ENCODE peak calls at places on chromosomes 3 and 15, in nine cellular contexts. G is left ventricle myocardium inferior; D is amniotic stem cell; J is testis; L is RWPE1; K is MM.1S; Z is GM06990; B is GM04504; F is effector CD4-positive, alpha-beta T cell. P is an unnamed sample.
A peak's percentile ranks its signal among the peaks of the same experiment; 100 is the strongest.

GRCh38 chr3:122628567-122628966 is 51.1 kb downstream of the PARP15 start:
- DNase-seq in G (no peak), L (peak; percentile 28), J (no peak), K (no peak), F (no peak), D (no peak), B (no peak), Z (no peak), P (no peak)

GRCh38 chr3:171183042-171183441 is 156.5 kb upstream of the SLC2A2 start:
- DNase-seq in B (no peak), L (no peak), J (peak; percentile 47), F (no peak), Z (no peak), D (no peak), G (no peak), K (no peak), P (no peak)

GRCh38 chr3:173730391-173730790 is 332.8 kb downstream of the NLGN1 start:
- DNase-seq in K (no peak), Z (no peak), G (no peak), L (no peak), J (no peak), F (no peak), B (no peak), D (no peak), P (no peak)

GRCh38 chr3:61821823-61822251 is 260.5 kb downstream of the PTPRG start:
- DNase-seq in B (peak; percentile 90), J (no peak), D (no peak), L (no peak), Z (no peak), K (no peak), F (no peak), G (no peak), P (no peak)

GRCh38 chr3:135503429-135504083 is 462.0 kb upstream of the PPP2R3A start:
- DNase-seq in G (peak; percentile 42), L (peak; percentile 57), Z (peak; percentile 22), B (peak; percentile 44), D (peak; percentile 11), J (peak; percentile 90), F (no peak), K (peak; percentile 78), P (no peak)

GRCh38 chr3:50623840-50624474 is 7.0 kb downstream of the MAPKAPK3 start:
- DNase-seq in Z (peak; percentile 32), F (no peak), G (no peak), K (peak; percentile 7), L (no peak), B (no peak), D (no peak), J (no peak), P (no peak)

GRCh38 chr15:100256985-100257650 is 84.7 kb downstream of the ADAMTS17 start:
- DNase-seq in L (no peak), D (no peak), K (no peak), Z (no peak), F (no peak), J (no peak), B (no peak), G (no peak), P (no peak)

GRCh38 chr3:183826854-183827253 is 1.5 kb upstream of the MAP6D1 start:
- DNase-seq in B (no peak), Z (no peak), L (no peak), G (no peak), F (no peak), J (no peak), D (no peak), K (no peak), P (no peak)

GRCh38 chr15:78034495-78035191 is 42.9 kb downstream of the TBC1D2B start:
- DNase-seq in B (no peak), D (no peak), K (peak; percentile 87), G (no peak), L (no peak), F (peak; percentile 70), J (peak; percentile 26), Z (peak; percentile 66), P (peak; percentile 37)

GRCh38 chr15:85741021-85741421 is 53.7 kb downstream of the KLHL25 start:
- DNase-seq in K (no peak), D (no peak), J (no peak), F (no peak), G (no peak), L (no peak), Z (no peak), B (no peak), P (no peak)

GRCh38 chr15:101429646-101430045 is 59.9 kb downstream of the PCSK6 start:
- DNase-seq in K (no peak), L (no peak), F (no peak), D (no peak), B (no peak), G (no peak), J (no peak), Z (no peak), P (no peak)

GRCh38 chr3:37770336-37770735 is 91.3 kb upstream of the CTDSPL start:
- DNase-seq in D (no peak), J (no peak), G (no peak), K (no peak), L (no peak), B (no peak), Z (no peak), F (no peak), P (no peak)

GRCh38 chr3:78814893-78815562 is 952.8 kb downstream of the ROBO1 start:
- DNase-seq in D (no peak), K (no peak), B (no peak), J (no peak), Z (no peak), G (no peak), L (no peak), F (no peak), P (no peak)

GRCh38 chr3:170690133-170690981 is 104.5 kb upstream of the SLC7A14 start:
- DNase-seq in B (no peak), K (peak; percentile 50), D (no peak), L (peak; percentile 24), J (peak; percentile 80), Z (peak; percentile 21), F (peak; percentile 2), G (peak; percentile 60), P (peak; percentile 4)

GRCh38 chr3:63067999-63068645 is 192.9 kb upstream of the CADPS start:
- DNase-seq in D (no peak), L (peak; percentile 18), B (peak; percentile 17), G (no peak), J (peak; percentile 34), F (no peak), K (peak; percentile 67), Z (no peak), P (peak; percentile 39)

GRCh38 chr3:129045675-129046036 is 14.9 kb upstream of the GP9 start:
- DNase-seq in D (no peak), K (peak; percentile 23), G (peak; percentile 42), L (no peak), F (no peak), Z (no peak), J (no peak), B (no peak), P (peak; percentile 9)

GRCh38 chr3:55690746-55691540 is 203.8 kb upstream of the WNT5A start:
- DNase-seq in J (no peak), D (no peak), L (no peak), F (no peak), B (no peak), K (no peak), G (no peak), Z (no peak), P (no peak)

GRCh38 chr3:99256788-99257187 is 355.3 kb upstream of the DCBLD2 start:
- DNase-seq in K (no peak), F (no peak), Z (no peak), L (no peak), D (no peak), G (no peak), J (no peak), B (no peak), P (no peak)

GRCh38 chr3:127607675-127608361 is 9.6 kb downstream of the MCM2 start:
- DNase-seq in G (no peak), Z (no peak), D (no peak), F (no peak), J (no peak), L (no peak), B (no peak), K (no peak), P (no peak)

GRCh38 chr3:12898290-12898979 is 57.1 kb upstream of the RPL32 start:
- DNase-seq in G (no peak), F (no peak), L (no peak), B (no peak), J (no peak), K (no peak), D (no peak), Z (no peak), P (no peak)

GRCh38 chr3:143536817-143537535 is 311.3 kb downstream of the SLC9A9 start:
- DNase-seq in D (no peak), L (no peak), Z (no peak), F (no peak), B (peak; percentile 51), J (no peak), K (peak; percentile 40), G (peak; percentile 39), P (no peak)

GRCh38 chr3:193732391-193732790 is 139.4 kb downstream of the OPA1 start:
- DNase-seq in L (peak; percentile 17), D (peak; percentile 5), J (no peak), F (no peak), B (peak; percentile 67), Z (no peak), K (no peak), G (no peak), P (no peak)

P was measured in T-helper 2 cell.